ENCODE peak calls at places on chromosome 18, in four cellular contexts. One of them, this sample, is unnamed.

GRCh38 chr18:58768293-58768974 is 96.2 kb upstream of the ZNF532 start:
- DNase-seq in heart right ventricle: peak; percentile 69
- DNase-seq in body of pancreas: peak; percentile 77
- DNase-seq in stimulated activated CD4-positive, alpha-beta T cell treated with anti-CD3 and anti-CD28 coated beads, TNF-alpha, amount 100 ng/mL, for 48 hours: peak; percentile 52
- DNase-seq in this sample: no peak

GRCh38 chr18:79677221-79677620 is 2.4 kb upstream of the CTDP1 start:
- DNase-seq in heart right ventricle: no peak
- DNase-seq in body of pancreas: no peak
- DNase-seq in stimulated activated CD4-positive, alpha-beta T cell treated with anti-CD3 and anti-CD28 coated beads, TNF-alpha, amount 100 ng/mL, for 48 hours: no peak
- DNase-seq in this sample: no peak

GRCh38 chr18:60096428-60096827 is 196.6 kb downstream of the PMAIP1 start:
- DNase-seq in heart right ventricle: no peak
- DNase-seq in body of pancreas: no peak
- DNase-seq in stimulated activated CD4-positive, alpha-beta T cell treated with anti-CD3 and anti-CD28 coated beads, TNF-alpha, amount 100 ng/mL, for 48 hours: no peak
- DNase-seq in this sample: no peak

GRCh38 chr18:79117380-79117779 is 48.2 kb downstream of the ATP9B start:
- DNase-seq in heart right ventricle: no peak
- DNase-seq in body of pancreas: no peak
- DNase-seq in stimulated activated CD4-positive, alpha-beta T cell treated with anti-CD3 and anti-CD28 coated beads, TNF-alpha, amount 100 ng/mL, for 48 hours: no peak
- DNase-seq in this sample: no peak

GRCh38 chr18:23617412-23618009 is 31.2 kb upstream of the NPC1 start:
- DNase-seq in heart right ventricle: no peak
- DNase-seq in body of pancreas: no peak
- DNase-seq in stimulated activated CD4-positive, alpha-beta T cell treated with anti-CD3 and anti-CD28 coated beads, TNF-alpha, amount 100 ng/mL, for 48 hours: no peak
- DNase-seq in this sample: no peak

GRCh38 chr18:31498450-31499156 is 626 bp downstream of the DSG2 start:
- DNase-seq in heart right ventricle: no peak
- DNase-seq in body of pancreas: peak; percentile 42
- DNase-seq in stimulated activated CD4-positive, alpha-beta T cell treated with anti-CD3 and anti-CD28 coated beads, TNF-alpha, amount 100 ng/mL, for 48 hours: no peak
- DNase-seq in this sample: no peak

GRCh38 chr18:7681261-7681660 is 114.1 kb downstream of the PTPRM start:
- DNase-seq in heart right ventricle: no peak
- DNase-seq in body of pancreas: no peak
- DNase-seq in stimulated activated CD4-positive, alpha-beta T cell treated with anti-CD3 and anti-CD28 coated beads, TNF-alpha, amount 100 ng/mL, for 48 hours: no peak
- DNase-seq in this sample: no peak

GRCh38 chr18:26778054-26778393 is 87.5 kb downstream of the AQP4 start:
- DNase-seq in heart right ventricle: no peak
- DNase-seq in body of pancreas: no peak
- DNase-seq in stimulated activated CD4-positive, alpha-beta T cell treated with anti-CD3 and anti-CD28 coated beads, TNF-alpha, amount 100 ng/mL, for 48 hours: no peak
- DNase-seq in this sample: no peak

GRCh38 chr18:62897153-62897552 is 181.8 kb downstream of the PHLPP1 start:
- DNase-seq in heart right ventricle: no peak
- DNase-seq in body of pancreas: no peak
- DNase-seq in stimulated activated CD4-positive, alpha-beta T cell treated with anti-CD3 and anti-CD28 coated beads, TNF-alpha, amount 100 ng/mL, for 48 hours: no peak
- DNase-seq in this sample: no peak

GRCh38 chr18:48933578-48934399 is 17.0 kb downstream of the SMAD7 start:
- DNase-seq in heart right ventricle: peak; percentile 25
- DNase-seq in body of pancreas: no peak
- DNase-seq in stimulated activated CD4-positive, alpha-beta T cell treated with anti-CD3 and anti-CD28 coated beads, TNF-alpha, amount 100 ng/mL, for 48 hours: no peak
- DNase-seq in this sample: no peak

GRCh38 chr18:36139251-36139650 is 9.6 kb downstream of the ELP2 start:
- DNase-seq in heart right ventricle: no peak
- DNase-seq in body of pancreas: no peak
- DNase-seq in stimulated activated CD4-positive, alpha-beta T cell treated with anti-CD3 and anti-CD28 coated beads, TNF-alpha, amount 100 ng/mL, for 48 hours: no peak
- DNase-seq in this sample: no peak

GRCh38 chr18:10270160-10270571 is 184.3 kb upstream of the APCDD1 start:
- DNase-seq in heart right ventricle: peak; percentile 63
- DNase-seq in body of pancreas: peak; percentile 38
- DNase-seq in stimulated activated CD4-positive, alpha-beta T cell treated with anti-CD3 and anti-CD28 coated beads, TNF-alpha, amount 100 ng/mL, for 48 hours: no peak
- DNase-seq in this sample: no peak